ENCODE peak calls at places on chromosomes 16 and 17, in four cellular contexts. One of them, this sample, is unnamed.

GRCh38 chr16:89720859-89721643 is at the start of the genes VPS9D1 and ZNF276:
- DNase-seq in AG04450: no peak
- DNase-seq in CD8-positive, alpha-beta memory T cell: peak
- DNase-seq in Peyer's patch: peak
- DNase-seq in this sample: peak

GRCh38 chr17:45230787-45231480 is 9.2 kb downstream of the FMNL1 start:
- DNase-seq in AG04450: no peak
- DNase-seq in CD8-positive, alpha-beta memory T cell: no peak
- DNase-seq in Peyer's patch: no peak
- DNase-seq in this sample: no peak

GRCh38 chr16:4675864-4676786 is 17.2 kb upstream of the NUDT16L1 start:
- DNase-seq in AG04450: no peak
- DNase-seq in CD8-positive, alpha-beta memory T cell: peak
- DNase-seq in Peyer's patch: peak
- DNase-seq in this sample: peak

GRCh38 chr16:85679870-85680269 is 8.9 kb downstream of the GINS2 start:
- DNase-seq in AG04450: no peak
- DNase-seq in CD8-positive, alpha-beta memory T cell: no peak
- DNase-seq in Peyer's patch: no peak
- DNase-seq in this sample: no peak

GRCh38 chr17:72158895-72159885 is 38.4 kb downstream of the SOX9 start:
- DNase-seq in AG04450: no peak
- DNase-seq in CD8-positive, alpha-beta memory T cell: no peak
- DNase-seq in Peyer's patch: no peak
- DNase-seq in this sample: no peak

GRCh38 chr17:59361916-59362810 is 30.7 kb downstream of the YPEL2 start:
- DNase-seq in AG04450: peak
- DNase-seq in CD8-positive, alpha-beta memory T cell: no peak
- DNase-seq in Peyer's patch: peak
- DNase-seq in this sample: no peak

GRCh38 chr16:53372942-53373871 is 61.1 kb upstream of the RBL2 start:
- DNase-seq in AG04450: no peak
- DNase-seq in CD8-positive, alpha-beta memory T cell: peak
- DNase-seq in Peyer's patch: peak
- DNase-seq in this sample: peak

GRCh38 chr17:61168506-61168905 is 231.1 kb upstream of the TBX2 start:
- DNase-seq in AG04450: no peak
- DNase-seq in CD8-positive, alpha-beta memory T cell: no peak
- DNase-seq in Peyer's patch: no peak
- DNase-seq in this sample: no peak

GRCh38 chr16:68599586-68599985 is 45.5 kb upstream of the CDH3 start:
- DNase-seq in AG04450: no peak
- DNase-seq in CD8-positive, alpha-beta memory T cell: no peak
- DNase-seq in Peyer's patch: no peak
- DNase-seq in this sample: no peak

GRCh38 chr17:33562792-33563191 is 269.7 kb upstream of the ASIC2 start:
- DNase-seq in AG04450: no peak
- DNase-seq in CD8-positive, alpha-beta memory T cell: no peak
- DNase-seq in Peyer's patch: no peak
- DNase-seq in this sample: no peak

GRCh38 chr17:36899250-36900129 is 37.8 kb upstream of the LHX1 start:
- DNase-seq in AG04450: no peak
- DNase-seq in CD8-positive, alpha-beta memory T cell: no peak
- DNase-seq in Peyer's patch: no peak
- DNase-seq in this sample: no peak

GRCh38 chr16:87382023-87382785 is 1.4 kb downstream of the FBXO31 start:
- DNase-seq in AG04450: no peak
- DNase-seq in CD8-positive, alpha-beta memory T cell: no peak
- DNase-seq in Peyer's patch: no peak
- DNase-seq in this sample: peak

GRCh38 chr17:42525221-42525620 is 10.8 kb upstream of the NAGLU start:
- DNase-seq in AG04450: peak
- DNase-seq in CD8-positive, alpha-beta memory T cell: no peak
- DNase-seq in Peyer's patch: no peak
- DNase-seq in this sample: no peak

GRCh38 chr16:9123871-9124270 is 32.4 kb downstream of the HAPSTR1 start:
- DNase-seq in AG04450: no peak
- DNase-seq in CD8-positive, alpha-beta memory T cell: no peak
- DNase-seq in Peyer's patch: peak
- DNase-seq in this sample: peak

GRCh38 chr17:63035695-63036094 is 69.7 kb downstream of the TANC2 start:
- DNase-seq in AG04450: no peak
- DNase-seq in CD8-positive, alpha-beta memory T cell: no peak
- DNase-seq in Peyer's patch: no peak
- DNase-seq in this sample: no peak
- H3K27ac ChIP-seq in AG04450: no peak
- H3K27ac ChIP-seq in CD8-positive, alpha-beta memory T cell: no peak
- H3K27ac ChIP-seq in Peyer's patch: no peak
- H3K27ac ChIP-seq in this sample: no peak

GRCh38 chr17:56176101-56176500 is 22.8 kb downstream of the ANKFN1 start:
- DNase-seq in AG04450: no peak
- DNase-seq in CD8-positive, alpha-beta memory T cell: no peak
- DNase-seq in Peyer's patch: no peak
- DNase-seq in this sample: no peak

GRCh38 chr17:56175299-56175935 is 22.1 kb downstream of the ANKFN1 start:
- DNase-seq in AG04450: no peak
- DNase-seq in CD8-positive, alpha-beta memory T cell: no peak
- DNase-seq in Peyer's patch: no peak
- DNase-seq in this sample: no peak

GRCh38 chr17:56173026-56173425 is 19.8 kb downstream of the ANKFN1 start:
- DNase-seq in AG04450: no peak
- DNase-seq in CD8-positive, alpha-beta memory T cell: no peak
- DNase-seq in Peyer's patch: no peak
- DNase-seq in this sample: no peak

GRCh38 chr17:56173958-56174357 is 20.7 kb downstream of the ANKFN1 start:
- DNase-seq in AG04450: no peak
- DNase-seq in CD8-positive, alpha-beta memory T cell: no peak
- DNase-seq in Peyer's patch: no peak
- DNase-seq in this sample: no peak

GRCh38 chr17:56174421-56174820 is 21.1 kb downstream of the ANKFN1 start:
- DNase-seq in AG04450: no peak
- DNase-seq in CD8-positive, alpha-beta memory T cell: no peak
- DNase-seq in Peyer's patch: no peak
- DNase-seq in this sample: no peak
- H3K27ac ChIP-seq in AG04450: no peak
- H3K27ac ChIP-seq in CD8-positive, alpha-beta memory T cell: no peak
- H3K27ac ChIP-seq in Peyer's patch: no peak
- H3K27ac ChIP-seq in this sample: no peak

GRCh38 chr17:49715221-49715620 is 7.5 kb upstream of the SLC35B1 start:
- DNase-seq in AG04450: no peak
- DNase-seq in CD8-positive, alpha-beta memory T cell: peak
- DNase-seq in Peyer's patch: no peak
- DNase-seq in this sample: no peak
- H3K27ac ChIP-seq in AG04450: no peak
- H3K27ac ChIP-seq in CD8-positive, alpha-beta memory T cell: peak
- H3K27ac ChIP-seq in Peyer's patch: peak
- H3K27ac ChIP-seq in this sample: no peak

DNA sequence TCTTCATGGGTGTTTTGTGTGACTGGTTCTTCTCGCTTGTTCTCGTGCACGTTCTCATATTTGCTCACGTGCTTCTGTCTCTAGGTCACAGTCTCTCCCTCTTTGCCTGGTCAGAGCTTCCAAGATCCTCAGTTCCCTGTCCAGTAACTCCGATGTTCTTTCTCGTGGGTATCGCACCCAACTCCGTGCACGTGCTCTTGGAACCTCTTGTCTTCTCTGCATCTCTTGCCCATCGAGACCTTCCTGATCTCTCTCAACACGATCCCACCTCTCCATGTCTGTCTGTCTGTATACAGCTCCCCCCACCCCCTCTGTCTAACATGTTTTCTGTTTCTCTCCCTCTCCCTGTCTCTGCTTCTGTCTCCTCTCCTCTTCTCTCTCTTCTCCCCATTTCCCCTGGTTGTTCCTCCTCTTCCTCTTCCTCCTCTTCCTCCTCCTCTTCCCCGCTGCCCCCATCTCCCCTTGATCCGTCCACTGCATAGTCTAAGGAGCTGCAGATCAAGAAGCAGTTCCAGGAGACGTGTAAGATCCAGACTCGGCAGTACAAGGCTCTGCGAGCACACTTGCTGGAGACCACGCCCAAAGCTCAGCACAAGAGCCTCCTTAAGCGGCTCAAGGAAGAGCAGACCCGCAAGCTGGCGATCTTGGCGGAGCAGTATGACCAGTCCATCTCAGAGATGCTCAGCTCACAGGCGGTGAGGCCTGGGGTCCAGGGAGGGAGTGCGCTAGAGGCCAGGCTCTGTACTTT is 6.1 kb downstream of the HIRIP3 start:
- DNase-seq in AG04450: no peak
- DNase-seq in CD8-positive, alpha-beta memory T cell: no peak
- DNase-seq in Peyer's patch: no peak
- DNase-seq in this sample: peak
- H3K27ac ChIP-seq in AG04450: no peak
- H3K27ac ChIP-seq in CD8-positive, alpha-beta memory T cell: no peak
- H3K27ac ChIP-seq in Peyer's patch: no peak
- H3K27ac ChIP-seq in this sample: peak

GRCh38 chr17:79974786-79975497 is 60.7 kb downstream of the TBC1D16 start:
- DNase-seq in AG04450: no peak
- DNase-seq in CD8-positive, alpha-beta memory T cell: no peak
- DNase-seq in Peyer's patch: no peak
- DNase-seq in this sample: no peak

GRCh38 chr17:79977161-79977631 is 58.5 kb downstream of the TBC1D16 start:
- DNase-seq in AG04450: no peak
- DNase-seq in CD8-positive, alpha-beta memory T cell: no peak
- DNase-seq in Peyer's patch: no peak
- DNase-seq in this sample: no peak

GRCh38 chr17:79977711-79978544 is 57.7 kb downstream of the TBC1D16 start:
- DNase-seq in AG04450: no peak
- DNase-seq in CD8-positive, alpha-beta memory T cell: no peak
- DNase-seq in Peyer's patch: no peak
- DNase-seq in this sample: no peak

GRCh38 chr17:79975498-79976134 is 60.1 kb downstream of the TBC1D16 start:
- DNase-seq in AG04450: no peak
- DNase-seq in CD8-positive, alpha-beta memory T cell: no peak
- DNase-seq in Peyer's patch: no peak
- DNase-seq in this sample: no peak

GRCh38 chr17:79976451-79976850 is 59.2 kb downstream of the TBC1D16 start:
- DNase-seq in AG04450: no peak
- DNase-seq in CD8-positive, alpha-beta memory T cell: no peak
- DNase-seq in Peyer's patch: no peak
- DNase-seq in this sample: no peak
- H3K27ac ChIP-seq in AG04450: no peak
- H3K27ac ChIP-seq in CD8-positive, alpha-beta memory T cell: no peak
- H3K27ac ChIP-seq in Peyer's patch: no peak
- H3K27ac ChIP-seq in this sample: no peak

GRCh38 chr17:15266325-15266950 is 1.3 kb upstream of the PMP22 start:
- DNase-seq in AG04450: no peak
- DNase-seq in CD8-positive, alpha-beta memory T cell: no peak
- DNase-seq in Peyer's patch: no peak
- DNase-seq in this sample: no peak

GRCh38 chr17:15263206-15263579 is 1.9 kb downstream of the PMP22 start:
- DNase-seq in AG04450: peak
- DNase-seq in CD8-positive, alpha-beta memory T cell: no peak
- DNase-seq in Peyer's patch: peak
- DNase-seq in this sample: peak

GRCh38 chr17:15265131-15265530 is at the start of gene PMP22:
- DNase-seq in AG04450: no peak
- DNase-seq in CD8-positive, alpha-beta memory T cell: no peak
- DNase-seq in Peyer's patch: no peak
- DNase-seq in this sample: peak

GRCh38 chr17:15263680-15264079 is 1.4 kb downstream of the PMP22 start:
- DNase-seq in AG04450: no peak
- DNase-seq in CD8-positive, alpha-beta memory T cell: no peak
- DNase-seq in Peyer's patch: no peak
- DNase-seq in this sample: no peak

GRCh38 chr17:15264542-15264941 is 584 bp downstream of the PMP22 start:
- DNase-seq in AG04450: no peak
- DNase-seq in CD8-positive, alpha-beta memory T cell: no peak
- DNase-seq in Peyer's patch: no peak
- DNase-seq in this sample: peak
- H3K27ac ChIP-seq in AG04450: no peak
- H3K27ac ChIP-seq in CD8-positive, alpha-beta memory T cell: no peak
- H3K27ac ChIP-seq in Peyer's patch: peak
- H3K27ac ChIP-seq in this sample: peak

GRCh38 chr17:57256708-57257112 is 387 bp downstream of the MSI2 start:
- DNase-seq in AG04450: no peak
- DNase-seq in CD8-positive, alpha-beta memory T cell: peak
- DNase-seq in Peyer's patch: peak
- DNase-seq in this sample: peak
- H3K27ac ChIP-seq in AG04450: no peak
- H3K27ac ChIP-seq in CD8-positive, alpha-beta memory T cell: peak
- H3K27ac ChIP-seq in Peyer's patch: peak
- H3K27ac ChIP-seq in this sample: peak